ENCODE peak calls at places on chromosome 10, in six cellular contexts. Y is fibroblast of pulmonary artery; Z is breast epithelium; A is CD4-positive, alpha-beta T cell; W is HFFc6; L is AG10803. E is an unnamed sample.

GRCh38 chr10:73759512-73760115 is 15.4 kb downstream of the SEC24C start:
- DNase-seq in Y (no peak), Z (no peak), A (peak), W (no peak), L (no peak), E (no peak)

GRCh38 chr10:107915277-107915634 is 750.8 kb upstream of the SORCS1 start:
- DNase-seq in Y (peak), Z (no peak), A (no peak), W (no peak), L (peak), E (no peak)

GRCh38 chr10:23198940-23199767 is 7.0 kb downstream of the PTF1A start:
- DNase-seq in Y (no peak), Z (no peak), A (no peak), W (no peak), L (no peak), E (no peak)

GRCh38 chr10:71837085-71837827 is 13.8 kb downstream of the PSAP start:
- DNase-seq in Y (peak), Z (no peak), A (no peak), W (no peak), L (no peak), E (no peak)

GRCh38 chr10:72334832-72335393 is 19.8 kb downstream of the DNAJB12 start:
- DNase-seq in Y (peak), Z (peak), A (peak), W (peak), L (peak), E (no peak)

GRCh38 chr10:77801474-77802238 is 124.9 kb downstream of the DLG5 start:
- DNase-seq in Y (peak), Z (no peak), A (peak), W (peak), L (peak), E (no peak)

GRCh38 chr10:101236376-101237079 is 7.3 kb upstream of the LBX1 start:
- DNase-seq in Y (no peak), Z (no peak), A (no peak), W (peak), L (no peak), E (no peak)

GRCh38 chr10:62073429-62073828 is 171.9 kb downstream of the ARID5B start:
- DNase-seq in Y (no peak), Z (no peak), A (no peak), W (no peak), L (peak), E (no peak)

GRCh38 chr10:43258032-43258921 is 8.6 kb downstream of the RASGEF1A start:
- DNase-seq in Y (no peak), Z (no peak), A (no peak), W (no peak), L (no peak), E (peak)

GRCh38 chr10:99532687-99533495 is at the start of gene NKX2-3:
- DNase-seq in Y (peak), Z (no peak), A (no peak), W (peak), L (peak), E (no peak)

GRCh38 chr10:57222129-57222528 is 861.1 kb upstream of the ZWINT start:
- DNase-seq in Y (no peak), Z (no peak), A (no peak), W (no peak), L (no peak), E (no peak)

GRCh38 chr10:100446130-100446761 is 16.6 kb upstream of the WNT8B start:
- DNase-seq in Y (no peak), Z (no peak), A (no peak), W (no peak), L (no peak), E (no peak)

GRCh38 chr10:89163265-89163995 is 43.7 kb downstream of the CH25H start:
- DNase-seq in Y (peak), Z (no peak), A (peak), W (no peak), L (peak), E (no peak)

GRCh38 chr10:49610735-49611165 is 640 bp downstream of the SLC18A3 start:
- DNase-seq in Y (no peak), Z (peak), A (no peak), W (no peak), L (no peak), E (no peak)

GRCh38 chr10:4353964-4354363 is 472.0 kb upstream of the AKR1E2 start:
- DNase-seq in Y (peak), Z (no peak), A (no peak), W (peak), L (peak), E (no peak)

GRCh38 chr10:110818311-110819257 is 53.1 kb upstream of the PDCD4 start:
- DNase-seq in Y (no peak), Z (no peak), A (no peak), W (no peak), L (no peak), E (no peak)

GRCh38 chr10:88879754-88880286 is at the start of gene STAMBPL1:
- DNase-seq in Y (no peak), Z (no peak), A (peak), W (no peak), L (no peak), E (no peak)

GRCh38 chr10:9219860-9220259 is 1165.4 kb downstream of the GATA3 start:
- DNase-seq in Y (no peak), Z (no peak), A (no peak), W (no peak), L (no peak), E (no peak)

GRCh38 chr10:117272195-117273076 is 31.5 kb downstream of the SLC18A2 start:
- DNase-seq in Y (no peak), Z (no peak), A (no peak), W (no peak), L (no peak), E (no peak)

GRCh38 chr10:7696545-7696944 is 6.6 kb upstream of the ITIH2 start:
- DNase-seq in Y (peak), Z (no peak), A (no peak), W (no peak), L (no peak), E (no peak)

GRCh38 chr10:118971187-118971586 is 58.3 kb upstream of the NANOS1 start:
- DNase-seq in Y (no peak), Z (no peak), A (no peak), W (no peak), L (no peak), E (no peak)
- TF ChIP-seq CTCF in Y (no peak), Z (no peak), A (no peak), W (no peak), L (no peak), E (no peak)

GRCh38 chr10:131074682-131075081 is 236.8 kb downstream of the TCERG1L start:
- DNase-seq in Y (no peak), Z (peak), A (no peak), W (no peak), L (no peak), E (no peak)
- TF ChIP-seq CTCF in Y (no peak), Z (no peak), A (no peak), W (no peak), L (no peak), E (no peak)

GRCh38 chr10:6394084-6394483 is 186.0 kb downstream of the PRKCQ start:
- DNase-seq in Y (no peak), Z (no peak), A (no peak), W (no peak), L (no peak), E (no peak)
- TF ChIP-seq CTCF in Y (no peak), Z (no peak), A (no peak), W (no peak), L (no peak), E (no peak)

GRCh38 chr10:90289037-90289436 is 568.8 kb downstream of the HTR7 start:
- DNase-seq in Y (peak), Z (no peak), A (no peak), W (no peak), L (no peak), E (no peak)

GRCh38 chr10:90286941-90287340 is 570.9 kb downstream of the HTR7 start:
- DNase-seq in Y (no peak), Z (no peak), A (no peak), W (no peak), L (no peak), E (no peak)

GRCh38 chr10:90286406-90286805 is 571.4 kb downstream of the HTR7 start:
- DNase-seq in Y (no peak), Z (no peak), A (no peak), W (no peak), L (no peak), E (no peak)

GRCh38 chr10:90293629-90294028 is 564.2 kb downstream of the HTR7 start:
- DNase-seq in Y (no peak), Z (no peak), A (no peak), W (no peak), L (no peak), E (no peak)

GRCh38 chr10:90288403-90288933 is 569.4 kb downstream of the HTR7 start:
- DNase-seq in Y (peak), Z (no peak), A (no peak), W (peak), L (no peak), E (no peak)
- TF ChIP-seq CTCF in Y (peak), Z (no peak), A (no peak), W (peak), L (no peak), E (no peak)

DNA sequence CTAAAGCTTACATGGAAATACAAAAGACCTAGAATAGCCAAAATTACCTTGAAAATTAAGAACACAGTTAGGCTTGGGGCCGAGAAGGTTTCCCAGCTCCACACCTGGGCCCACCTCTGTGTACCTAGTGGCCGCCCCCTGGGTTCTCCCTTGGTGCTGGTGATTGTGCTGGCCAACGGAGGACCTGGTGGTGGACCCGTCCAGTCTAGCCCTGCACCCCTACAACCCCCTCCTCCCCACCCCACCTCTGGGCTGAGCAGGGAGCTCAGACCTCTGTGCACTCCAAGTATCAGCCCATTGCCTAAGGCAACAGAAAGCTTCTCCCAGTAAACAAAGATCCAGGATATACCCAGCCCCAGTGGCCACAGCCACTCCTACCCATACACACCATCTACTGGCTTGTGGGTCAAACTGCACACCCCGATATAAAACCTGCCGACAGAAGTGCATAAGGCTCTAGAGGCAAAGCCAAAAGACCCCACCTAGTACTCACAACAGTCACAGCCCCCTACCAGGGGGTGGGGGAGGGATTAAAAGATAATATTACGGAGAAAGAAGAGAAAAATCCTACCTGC is 105.0 kb upstream of the DIP2C start:
- DNase-seq in Y (no peak), Z (no peak), A (no peak), W (peak), L (peak), E (no peak)
- TF ChIP-seq CTCF in Y (peak), Z (peak), A (no peak), W (peak), L (peak), E (no peak)

DNA sequence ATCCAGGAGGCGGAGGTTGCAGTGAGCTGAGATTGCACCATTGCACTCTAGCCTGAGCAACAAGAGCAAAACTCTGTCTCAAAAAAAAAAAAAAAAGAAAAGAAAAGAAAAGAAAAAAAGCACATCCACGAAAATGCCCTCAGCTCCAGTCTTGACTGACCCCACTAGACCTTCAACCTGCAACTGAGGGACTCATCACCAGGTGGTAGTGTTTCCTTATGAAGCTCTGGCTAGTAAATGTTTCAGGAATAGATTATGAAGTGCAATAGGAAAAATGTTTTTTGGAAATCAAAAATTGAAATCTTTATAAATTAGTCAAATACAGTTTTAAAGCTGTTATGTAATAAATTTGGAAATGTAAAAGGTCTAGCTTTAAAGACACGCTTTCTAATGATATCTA is 22.4 kb downstream of the TLL2 start:
- DNase-seq in Y (peak), Z (no peak), A (no peak), W (no peak), L (no peak), E (no peak)
- TF ChIP-seq CTCF in Y (peak), Z (no peak), A (no peak), W (peak), L (peak), E (no peak)

GRCh38 chr10:32893431-32893830 is 64.6 kb downstream of the ITGB1 start:
- DNase-seq in Y (no peak), Z (no peak), A (no peak), W (no peak), L (no peak), E (no peak)
- TF ChIP-seq CTCF in Y (peak), Z (no peak), A (no peak), W (peak), L (peak), E (no peak)

DNA sequence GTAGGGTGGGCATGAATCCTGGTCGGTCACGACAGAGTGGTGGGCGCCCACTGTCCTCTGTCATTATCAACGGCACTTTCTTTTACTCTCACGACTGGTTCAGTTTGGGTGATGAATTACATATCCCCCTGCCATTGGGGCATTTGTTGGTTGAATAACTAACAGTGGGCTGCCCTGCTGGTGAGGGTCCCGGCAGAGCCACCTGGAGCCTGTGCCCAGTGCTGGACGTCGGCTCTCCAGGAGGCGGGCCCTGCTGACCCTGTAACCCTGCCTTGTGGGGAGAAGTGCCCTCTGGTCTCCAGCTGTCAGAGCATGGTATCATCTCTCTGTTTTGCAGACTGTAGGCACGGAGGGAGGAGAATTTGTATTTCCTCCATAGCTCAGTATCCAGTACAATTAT is 199.1 kb downstream of the GLRX3 start:
- DNase-seq in Y (no peak), Z (no peak), A (no peak), W (no peak), L (no peak), E (no peak)
- TF ChIP-seq CTCF in Y (no peak), Z (no peak), A (no peak), W (no peak), L (no peak), E (no peak)

GRCh38 chr10:85791846-85792532 is 574.6 kb downstream of the GRID1 start:
- DNase-seq in Y (peak), Z (no peak), A (no peak), W (no peak), L (peak), E (no peak)
- TF ChIP-seq CTCF in Y (peak), Z (no peak), A (no peak), W (no peak), L (peak), E (no peak)

E was measured in omental fat pad.